ENCODE peak calls at places on chromosome 22, in four cellular contexts. X, U, L and D are unnamed samples.

GRCh38 chr22:45788530-45788929 is 116.9 kb downstream of the ATXN10 start:
- DNase-seq in U (no peak), L (no peak), X (no peak), D (no peak)

GRCh38 chr22:38697055-38697980 is 3.4 kb downstream of the JOSD1 start:
- DNase-seq in L (no peak), U (peak; percentile 64), X (no peak), D (no peak)

GRCh38 chr22:41596776-41597634 is 7.4 kb upstream of the PMM1 start:
- DNase-seq in X (peak; percentile 66), U (peak; percentile 39), L (peak; percentile 47), D (peak; percentile 79)

GRCh38 chr22:45868586-45869443 is 108.1 kb downstream of the WNT7B start:
- DNase-seq in L (no peak), X (no peak), U (no peak), D (no peak)

GRCh38 chr22:47376322-47376700 is 613.9 kb downstream of the TBC1D22A start:
- DNase-seq in L (no peak), U (no peak), X (no peak), D (no peak)

GRCh38 chr22:49247194-49247924 is 580.3 kb downstream of the BRD1 start:
- DNase-seq in X (no peak), L (no peak), U (no peak), D (no peak)

GRCh38 chr22:45648320-45649070 is 23.1 kb upstream of the ATXN10 start:
- DNase-seq in L (no peak), X (no peak), U (no peak), D (no peak)

GRCh38 chr22:42842658-42843370 is 14.3 kb downstream of the ARFGAP3 start:
- DNase-seq in L (no peak), U (no peak), X (no peak), D (no peak)

GRCh38 chr22:46067159-46068111 is 82.9 kb upstream of the PPARA start:
- DNase-seq in U (no peak), L (no peak), X (no peak), D (peak; percentile 5)

GRCh38 chr22:41417622-41418390 is 28.8 kb downstream of the TOB2 start:
- DNase-seq in L (no peak), X (no peak), U (no peak), D (no peak)

GRCh38 chr22:24236656-24237055 is 8.2 kb downstream of the GGT5 start:
- DNase-seq in L (no peak), U (no peak), X (no peak), D (no peak)

DNA sequence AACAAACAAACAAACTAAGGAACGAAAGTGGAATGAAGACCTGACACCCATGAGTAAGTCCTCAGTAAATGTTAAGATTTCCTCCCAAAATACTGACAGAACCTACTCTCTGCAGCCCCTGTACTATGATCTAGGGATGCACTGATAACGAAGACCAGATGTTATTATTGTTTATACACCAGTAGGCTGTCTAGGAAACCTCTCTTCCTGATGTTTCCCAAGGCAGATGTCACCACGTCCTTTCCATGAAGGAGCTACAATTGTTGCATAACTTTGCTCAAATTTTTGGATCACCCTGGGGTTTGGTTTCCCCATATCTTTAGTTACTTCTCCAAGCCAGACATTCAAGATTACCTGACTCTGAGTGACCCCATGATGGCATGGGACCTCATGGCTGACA is 340.7 kb downstream of the MIAT start:
- DNase-seq in X (no peak), L (no peak), U (no peak), D (no peak)
- TF ChIP-seq ELF4 in X (no peak), L (no peak), U (no peak), D (no peak)

GRCh38 chr22:26666035-26666338 is 8.6 kb downstream of the MIAT start:
- DNase-seq in L (no peak), U (no peak), X (no peak), D (no peak)
- TF ChIP-seq ELF4 in L (no peak), U (no peak), X (no peak), D (no peak)

GRCh38 chr22:31619611-31620300 is 42.3 kb downstream of the PISD start:
- DNase-seq in U (no peak), X (no peak), L (no peak), D (no peak)
- TF ChIP-seq ELF4 in U (no peak), X (no peak), L (no peak), D (no peak)

DNA sequence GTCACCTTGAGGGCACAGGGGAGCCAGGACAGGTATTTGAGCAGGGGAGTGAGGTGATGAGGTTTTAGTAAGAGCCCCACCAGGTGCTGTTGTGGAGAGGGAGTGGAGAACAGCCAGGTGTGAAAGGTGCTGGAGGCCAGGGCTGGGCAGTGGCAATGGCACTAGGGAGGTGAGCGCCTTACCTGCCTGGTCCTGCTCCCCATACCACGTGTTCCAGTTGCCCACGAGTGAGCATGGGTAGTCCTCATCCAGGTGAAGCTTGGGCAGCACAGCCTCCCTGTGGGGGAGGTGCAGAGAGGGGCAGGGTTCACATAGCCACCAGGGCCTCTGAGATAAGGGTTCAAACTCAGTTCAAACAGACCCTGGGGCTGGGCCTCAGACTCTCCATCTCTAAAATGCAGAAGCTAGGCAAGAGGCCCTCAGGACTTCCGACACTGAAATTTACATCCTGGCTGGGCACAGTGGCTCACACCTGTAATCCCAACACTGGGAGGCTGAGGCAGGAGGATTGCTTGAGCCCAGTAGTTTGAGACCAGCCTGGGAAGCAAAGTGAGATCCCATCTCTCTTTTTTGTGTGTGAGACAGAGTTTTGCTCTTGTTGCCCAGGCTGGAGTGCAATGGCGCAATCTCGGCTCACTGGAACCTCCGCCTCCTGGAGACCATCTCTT is 11.8 kb downstream of the NIPSNAP1 start:
- DNase-seq in L (peak; percentile 64), U (peak; percentile 65), X (no peak), D (no peak)
- TF ChIP-seq ELF4 in L (no peak), U (no peak), X (no peak), D (no peak)